ENCODE peak calls at places on chromosomes 5 and 9, in nine cellular contexts. One of them, this sample, is unnamed. For H3K27me3 and H3K9me3, the result is how much of the 10 kb centered on the place peaks cover.

GRCh38 chr9:127931092-127931881 is 710 bp upstream of the PIP5KL1 start:
- DNase-seq in right atrium auricular region: no peak
- DNase-seq in DND-41: no peak
- DNase-seq in IMR-90: peak
- DNase-seq in A673: peak
- DNase-seq in colonic mucosa: no peak
- DNase-seq in tibial nerve: no peak
- DNase-seq in left lung: no peak
- DNase-seq in uterus: no peak
- DNase-seq in this sample: no peak

GRCh38 chr9:102700936-102701335 is 294.2 kb upstream of the CYLC2 start:
- DNase-seq in right atrium auricular region: no peak
- DNase-seq in DND-41: no peak
- DNase-seq in IMR-90: no peak
- DNase-seq in A673: no peak
- DNase-seq in colonic mucosa: no peak
- DNase-seq in tibial nerve: no peak
- DNase-seq in left lung: no peak
- DNase-seq in uterus: no peak
- DNase-seq in this sample: no peak

GRCh38 chr5:156815988-156816599 is 34.0 kb upstream of the PPP1R2B start:
- DNase-seq in right atrium auricular region: no peak
- DNase-seq in DND-41: peak
- DNase-seq in IMR-90: peak
- DNase-seq in A673: peak
- DNase-seq in colonic mucosa: peak
- DNase-seq in tibial nerve: no peak
- DNase-seq in left lung: no peak
- DNase-seq in uterus: no peak
- DNase-seq in this sample: no peak

GRCh38 chr5:167827766-167828165 is 463.7 kb upstream of the WWC1 start:
- DNase-seq in right atrium auricular region: no peak
- DNase-seq in DND-41: no peak
- DNase-seq in IMR-90: no peak
- DNase-seq in A673: no peak
- DNase-seq in colonic mucosa: no peak
- DNase-seq in tibial nerve: no peak
- DNase-seq in left lung: no peak
- DNase-seq in uterus: no peak
- DNase-seq in this sample: no peak

GRCh38 chr5:72441094-72441723 is 66.0 kb downstream of the ZNF366 start:
- DNase-seq in right atrium auricular region: no peak
- DNase-seq in DND-41: no peak
- DNase-seq in IMR-90: peak
- DNase-seq in A673: no peak
- DNase-seq in colonic mucosa: no peak
- DNase-seq in tibial nerve: no peak
- DNase-seq in left lung: no peak
- DNase-seq in uterus: no peak
- DNase-seq in this sample: no peak

GRCh38 chr5:13567819-13568218 is 376.7 kb downstream of the DNAH5 start:
- DNase-seq in right atrium auricular region: no peak
- DNase-seq in DND-41: no peak
- DNase-seq in IMR-90: peak
- DNase-seq in A673: no peak
- DNase-seq in colonic mucosa: no peak
- DNase-seq in tibial nerve: no peak
- DNase-seq in left lung: no peak
- DNase-seq in uterus: no peak
- DNase-seq in this sample: no peak

GRCh38 chr9:131927092-131927491 is 152.6 kb downstream of the MED27 start:
- DNase-seq in right atrium auricular region: no peak
- DNase-seq in DND-41: no peak
- DNase-seq in IMR-90: no peak
- DNase-seq in A673: no peak
- DNase-seq in colonic mucosa: no peak
- DNase-seq in tibial nerve: no peak
- DNase-seq in left lung: no peak
- DNase-seq in uterus: no peak
- DNase-seq in this sample: no peak

GRCh38 chr9:16039103-16039987 is 486.5 kb downstream of the CCDC171 start:
- DNase-seq in right atrium auricular region: no peak
- DNase-seq in DND-41: no peak
- DNase-seq in IMR-90: peak
- DNase-seq in A673: no peak
- DNase-seq in colonic mucosa: peak
- DNase-seq in tibial nerve: no peak
- DNase-seq in left lung: no peak
- DNase-seq in uterus: peak
- DNase-seq in this sample: no peak

GRCh38 chr5:116271432-116271831 is 186.6 kb downstream of the COMMD10 start:
- DNase-seq in right atrium auricular region: no peak
- DNase-seq in DND-41: no peak
- DNase-seq in IMR-90: peak
- DNase-seq in A673: peak
- DNase-seq in colonic mucosa: no peak
- DNase-seq in tibial nerve: no peak
- DNase-seq in left lung: no peak
- DNase-seq in uterus: no peak
- DNase-seq in this sample: no peak

GRCh38 chr5:146130440-146131045 is 25.2 kb upstream of the PLAC8L1 start:
- DNase-seq in right atrium auricular region: no peak
- DNase-seq in DND-41: no peak
- DNase-seq in IMR-90: peak
- DNase-seq in A673: peak
- DNase-seq in colonic mucosa: no peak
- DNase-seq in tibial nerve: no peak
- DNase-seq in left lung: no peak
- DNase-seq in uterus: no peak
- DNase-seq in this sample: no peak

GRCh38 chr5:104903941-104904340 is 1341.4 kb upstream of the NUDT12 start:
- DNase-seq in right atrium auricular region: no peak
- DNase-seq in DND-41: no peak
- DNase-seq in IMR-90: no peak
- DNase-seq in A673: no peak
- DNase-seq in colonic mucosa: no peak
- DNase-seq in tibial nerve: no peak
- DNase-seq in left lung: no peak
- DNase-seq in uterus: no peak
- DNase-seq in this sample: no peak
- H3K27me3 ChIP-seq in right atrium auricular region: under half
- H3K27me3 ChIP-seq in DND-41: under half
- H3K27me3 ChIP-seq in IMR-90: under half
- H3K27me3 ChIP-seq in A673: under half
- H3K27me3 ChIP-seq in colonic mucosa: under half
- H3K27me3 ChIP-seq in tibial nerve: under half
- H3K27me3 ChIP-seq in left lung: under half
- H3K27me3 ChIP-seq in uterus: under half
- H3K27me3 ChIP-seq in this sample: under half

DNA sequence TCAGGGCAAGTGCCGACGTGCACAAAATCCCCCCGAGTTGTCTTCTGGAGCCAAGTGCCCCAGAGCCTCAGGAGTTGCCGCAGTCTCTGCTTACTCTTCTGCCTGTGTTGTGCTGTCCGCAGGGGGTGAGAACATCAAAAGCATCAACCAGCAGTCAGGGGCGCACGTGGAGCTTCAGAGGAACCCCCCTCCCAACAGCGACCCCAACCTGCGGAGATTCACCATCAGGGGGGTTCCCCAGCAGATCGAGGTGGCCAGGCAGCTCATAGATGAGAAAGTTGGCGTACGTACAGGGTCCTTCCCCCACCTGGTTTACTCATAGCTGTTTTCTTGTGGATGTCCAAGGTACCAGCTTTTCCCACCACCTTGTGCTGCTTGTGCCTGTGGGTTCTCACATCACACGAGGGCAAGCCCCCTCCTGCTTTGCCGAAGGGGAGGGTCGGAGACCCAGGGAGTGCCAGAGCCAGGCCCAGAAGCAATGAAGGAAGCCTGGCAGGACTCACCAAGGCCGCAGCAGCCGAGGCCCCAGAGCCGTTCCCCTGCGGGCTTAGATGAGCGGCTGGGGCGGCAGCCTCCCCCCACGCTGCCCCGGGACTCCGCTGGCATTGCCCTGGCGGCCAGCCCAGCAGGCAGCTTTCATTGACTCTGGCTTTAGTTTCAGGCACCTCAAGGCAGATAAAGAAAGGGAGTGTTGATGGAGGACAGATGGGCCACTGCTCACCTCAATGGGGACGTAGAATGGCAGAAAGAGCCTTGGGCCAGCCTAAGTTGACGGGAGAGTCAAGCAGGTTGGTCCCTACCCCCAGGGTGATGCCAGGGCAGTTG is 33.7 kb upstream of the PRDM12 start:
- DNase-seq in right atrium auricular region: no peak
- DNase-seq in DND-41: no peak
- DNase-seq in IMR-90: no peak
- DNase-seq in A673: no peak
- DNase-seq in colonic mucosa: no peak
- DNase-seq in tibial nerve: no peak
- DNase-seq in left lung: no peak
- DNase-seq in uterus: no peak
- DNase-seq in this sample: no peak
- H3K4me3 ChIP-seq in right atrium auricular region: no peak
- H3K4me3 ChIP-seq in DND-41: no peak
- H3K4me3 ChIP-seq in IMR-90: no peak
- H3K4me3 ChIP-seq in A673: no peak
- H3K4me3 ChIP-seq in colonic mucosa: no peak
- H3K4me3 ChIP-seq in tibial nerve: no peak
- H3K4me3 ChIP-seq in left lung: no peak
- H3K4me3 ChIP-seq in uterus: no peak
- H3K4me3 ChIP-seq in this sample: no peak

GRCh38 chr9:137353223-137354152 is 51.4 kb upstream of the NRARP start:
- DNase-seq in right atrium auricular region: no peak
- DNase-seq in DND-41: no peak
- DNase-seq in IMR-90: no peak
- DNase-seq in A673: no peak
- DNase-seq in colonic mucosa: no peak
- DNase-seq in tibial nerve: no peak
- DNase-seq in left lung: peak
- DNase-seq in uterus: no peak
- DNase-seq in this sample: no peak

GRCh38 chr9:137352511-137353222 is 50.6 kb upstream of the NRARP start:
- DNase-seq in right atrium auricular region: peak
- DNase-seq in DND-41: no peak
- DNase-seq in IMR-90: no peak
- DNase-seq in A673: no peak
- DNase-seq in colonic mucosa: no peak
- DNase-seq in tibial nerve: no peak
- DNase-seq in left lung: no peak
- DNase-seq in uterus: no peak
- DNase-seq in this sample: no peak

GRCh38 chr9:137350696-137351584 is 48.9 kb upstream of the NRARP start:
- DNase-seq in right atrium auricular region: no peak
- DNase-seq in DND-41: no peak
- DNase-seq in IMR-90: no peak
- DNase-seq in A673: no peak
- DNase-seq in colonic mucosa: no peak
- DNase-seq in tibial nerve: no peak
- DNase-seq in left lung: peak
- DNase-seq in uterus: no peak
- DNase-seq in this sample: no peak

GRCh38 chr9:137354153-137354844 is 52.2 kb upstream of the NRARP start:
- DNase-seq in right atrium auricular region: no peak
- DNase-seq in DND-41: no peak
- DNase-seq in IMR-90: no peak
- DNase-seq in A673: no peak
- DNase-seq in colonic mucosa: no peak
- DNase-seq in tibial nerve: no peak
- DNase-seq in left lung: no peak
- DNase-seq in uterus: no peak
- DNase-seq in this sample: no peak

GRCh38 chr9:137351781-137352501 is 49.9 kb upstream of the NRARP start:
- DNase-seq in right atrium auricular region: peak
- DNase-seq in DND-41: no peak
- DNase-seq in IMR-90: no peak
- DNase-seq in A673: no peak
- DNase-seq in colonic mucosa: no peak
- DNase-seq in tibial nerve: no peak
- DNase-seq in left lung: no peak
- DNase-seq in uterus: no peak
- DNase-seq in this sample: no peak
- H3K9me3 ChIP-seq in right atrium auricular region: under half
- H3K9me3 ChIP-seq in DND-41: under half
- H3K9me3 ChIP-seq in IMR-90: under half
- H3K9me3 ChIP-seq in A673: under half
- H3K9me3 ChIP-seq in colonic mucosa: under half
- H3K9me3 ChIP-seq in tibial nerve: under half
- H3K9me3 ChIP-seq in left lung: under half
- H3K9me3 ChIP-seq in uterus: under half
- H3K9me3 ChIP-seq in this sample: under half

DNA sequence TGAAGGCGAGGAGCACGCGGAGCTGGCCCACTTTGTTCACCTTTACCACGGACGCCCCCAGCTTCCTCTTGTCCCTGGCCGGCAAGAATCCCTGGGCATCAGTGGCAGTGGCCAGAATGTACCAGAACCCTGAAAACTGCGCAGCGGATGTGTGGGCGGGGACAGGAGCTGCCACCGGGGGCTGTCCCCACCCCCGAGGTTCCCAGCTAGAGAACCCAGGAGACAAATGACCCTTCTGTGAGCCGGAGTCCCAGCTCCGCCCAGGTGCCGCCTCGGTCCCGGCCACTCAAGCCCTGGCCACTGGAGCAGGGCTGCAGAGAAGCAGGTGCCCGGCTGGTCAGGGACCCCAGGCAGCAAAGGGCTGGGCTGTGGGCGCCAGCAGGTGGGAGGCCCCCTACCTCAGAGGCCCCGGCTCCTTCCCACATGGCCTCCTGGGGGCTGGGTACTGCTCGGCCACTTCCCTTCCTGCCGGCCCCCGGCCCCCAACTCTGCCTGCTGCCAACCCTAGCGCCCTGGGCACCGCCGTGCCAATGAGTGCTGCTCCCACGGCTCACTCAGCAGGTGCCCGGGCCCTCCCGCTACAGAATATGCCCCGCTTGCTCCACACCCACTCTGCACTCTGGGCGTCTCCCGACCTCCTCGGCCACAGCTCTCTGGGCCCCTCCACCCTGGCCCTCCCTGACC is 713 bp downstream of the LCN10 start:
- DNase-seq in right atrium auricular region: no peak
- DNase-seq in DND-41: no peak
- DNase-seq in IMR-90: no peak
- DNase-seq in A673: no peak
- DNase-seq in colonic mucosa: no peak
- DNase-seq in tibial nerve: no peak
- DNase-seq in left lung: peak
- DNase-seq in uterus: no peak
- DNase-seq in this sample: no peak
- H3K27me3 ChIP-seq in right atrium auricular region: under half
- H3K27me3 ChIP-seq in DND-41: under half
- H3K27me3 ChIP-seq in IMR-90: half or more
- H3K27me3 ChIP-seq in A673: under half
- H3K27me3 ChIP-seq in colonic mucosa: under half
- H3K27me3 ChIP-seq in tibial nerve: under half
- H3K27me3 ChIP-seq in left lung: under half
- H3K27me3 ChIP-seq in uterus: under half
- H3K27me3 ChIP-seq in this sample: half or more

GRCh38 chr5:142215915-142216681 is 107.5 kb downstream of the NDFIP1 start:
- DNase-seq in right atrium auricular region: peak
- DNase-seq in DND-41: no peak
- DNase-seq in IMR-90: peak
- DNase-seq in A673: peak
- DNase-seq in colonic mucosa: peak
- DNase-seq in tibial nerve: peak
- DNase-seq in left lung: peak
- DNase-seq in uterus: peak
- DNase-seq in this sample: no peak
- H3K4me3 ChIP-seq in right atrium auricular region: no peak
- H3K4me3 ChIP-seq in DND-41: no peak
- H3K4me3 ChIP-seq in IMR-90: no peak
- H3K4me3 ChIP-seq in A673: no peak
- H3K4me3 ChIP-seq in colonic mucosa: no peak
- H3K4me3 ChIP-seq in tibial nerve: no peak
- H3K4me3 ChIP-seq in left lung: no peak
- H3K4me3 ChIP-seq in uterus: no peak
- H3K4me3 ChIP-seq in this sample: no peak

GRCh38 chr9:72480931-72481330 is 40.5 kb upstream of the TMC1 start:
- DNase-seq in right atrium auricular region: no peak
- DNase-seq in DND-41: no peak
- DNase-seq in IMR-90: peak
- DNase-seq in A673: no peak
- DNase-seq in colonic mucosa: no peak
- DNase-seq in tibial nerve: no peak
- DNase-seq in left lung: no peak
- DNase-seq in uterus: no peak
- DNase-seq in this sample: no peak
- H3K9me3 ChIP-seq in right atrium auricular region: under half
- H3K9me3 ChIP-seq in DND-41: under half
- H3K9me3 ChIP-seq in IMR-90: under half
- H3K9me3 ChIP-seq in A673: under half
- H3K9me3 ChIP-seq in colonic mucosa: under half
- H3K9me3 ChIP-seq in tibial nerve: under half
- H3K9me3 ChIP-seq in left lung: under half
- H3K9me3 ChIP-seq in uterus: under half
- H3K9me3 ChIP-seq in this sample: under half